ENCODE peak calls at places on chromosomes 12 and 14, in five cellular contexts. T is mesenchymal stem cell, O is fibroblast of lung, D is cardiac muscle cell, W is adipocyte. K is an unnamed sample. For H3K4me1, the result is how much of the 10 kb centered on the place peaks cover.

GRCh38 chr14:99590746-99591555 is 13.1 kb downstream of the CCDC85C start:
- DNase-seq in D (peak), W (peak), T (peak), O (peak), K (no peak)

GRCh38 chr12:120078868-120079267 is 37.7 kb downstream of the RAB35 start:
- DNase-seq in O (no peak), W (no peak), T (no peak), D (no peak), K (peak)

GRCh38 chr12:47307680-47308399 is 228.1 kb upstream of the AMIGO2 start:
- DNase-seq in D (peak), T (peak), O (peak), W (peak), K (no peak)

GRCh38 chr12:32568241-32568640 is 110.9 kb upstream of the DNM1L start:
- DNase-seq in O (peak), D (peak), W (peak), T (peak), K (no peak)

GRCh38 chr12:69515394-69515793 is 45.2 kb downstream of the FRS2 start:
- DNase-seq in T (peak), W (no peak), D (no peak), O (peak), K (no peak)

GRCh38 chr12:121009744-121010143 is 6.5 kb downstream of the C12orf43 start:
- DNase-seq in T (peak), W (peak), D (peak), O (peak), K (no peak)

GRCh38 chr12:24380122-24380521 is 430.7 kb upstream of the SOX5 start:
- DNase-seq in T (no peak), W (no peak), D (peak), O (peak), K (no peak)

GRCh38 chr14:51862839-51863235 is 2.4 kb downstream of the GNG2 start:
- DNase-seq in W (no peak), O (peak), T (no peak), D (peak), K (no peak)

GRCh38 chr12:5773550-5773949 is 171.5 kb downstream of the ANO2 start:
- DNase-seq in O (no peak), T (no peak), W (no peak), D (no peak), K (no peak)

GRCh38 chr14:77186911-77187648 is 5.5 kb downstream of the TMEM63C start:
- DNase-seq in O (no peak), T (no peak), D (peak), W (no peak), K (no peak)

GRCh38 chr12:51270067-51270846 is at the start of gene SMAGP:
- DNase-seq in W (peak), O (peak), T (peak), D (peak), K (peak)

GRCh38 chr12:14571779-14572178 is 4.1 kb upstream of the PLBD1 start:
- DNase-seq in O (no peak), D (no peak), W (no peak), T (no peak), K (no peak)

GRCh38 chr12:3225154-3225795 is 148.1 kb downstream of the TSPAN9 start:
- DNase-seq in O (peak), T (peak), D (peak), W (peak), K (no peak)

GRCh38 chr14:56004807-56005579 is 113.2 kb upstream of the PELI2 start:
- DNase-seq in D (peak), O (peak), W (peak), T (peak), K (no peak)

GRCh38 chr14:64119535-64119934 is 174.6 kb downstream of the ESR2 start:
- DNase-seq in D (no peak), O (no peak), W (no peak), T (no peak), K (no peak)

GRCh38 chr12:49502590-49502989 is 36.2 kb upstream of the KCNH3 start:
- DNase-seq in D (peak), T (no peak), O (no peak), W (no peak), K (no peak)

GRCh38 chr14:76773188-76773885 is 12.1 kb downstream of the VASH1 start:
- DNase-seq in W (peak), O (peak), T (peak), D (peak), K (peak)

GRCh38 chr12:65152586-65152985 is 16.8 kb upstream of the LEMD3 start:
- DNase-seq in D (peak), T (no peak), W (peak), O (peak), K (no peak)

GRCh38 chr12:130709151-130710000 is 6.7 kb downstream of the RIMBP2 start:
- DNase-seq in D (no peak), W (no peak), O (no peak), T (no peak), K (no peak)

GRCh38 chr12:115840159-115840558 is 437.3 kb downstream of the MED13L start:
- DNase-seq in O (no peak), T (no peak), W (no peak), D (no peak), K (no peak)

GRCh38 chr14:52067873-52068740 is 752 bp downstream of the NID2 start:
- DNase-seq in W (peak), T (peak), O (peak), D (peak), K (peak)

DNA sequence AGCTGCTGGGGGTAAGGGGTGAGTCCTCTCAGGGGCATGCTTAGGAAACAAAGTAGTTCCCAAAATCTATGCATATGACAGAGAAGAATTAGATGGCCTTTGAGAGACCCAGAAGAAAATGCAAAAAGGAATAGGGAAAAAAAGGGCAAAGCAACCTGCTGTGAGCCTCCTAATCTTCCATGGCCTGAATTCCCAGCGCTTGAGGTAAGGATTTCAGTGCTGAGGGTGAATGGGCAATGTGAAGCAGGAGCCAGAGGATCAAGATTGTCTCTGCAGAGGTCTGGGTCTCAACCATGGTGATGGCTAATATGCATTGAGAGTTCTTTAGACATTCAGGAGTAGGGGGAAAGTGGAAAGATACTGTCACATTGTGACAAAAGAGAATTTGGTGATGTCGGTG is 31.5 kb downstream of the GPR65 start:
- DNase-seq in T (no peak), O (no peak), D (no peak), W (no peak), K (no peak)
- H3K4me1 ChIP-seq in T (under half), O (under half), D (under half), W (under half), K (under half)

GRCh38 chr14:20515846-20516245 is 10.5 kb downstream of the RNASE10 start:
- DNase-seq in D (no peak), T (no peak), O (no peak), W (no peak), K (no peak)
- H3K4me1 ChIP-seq in D (under half), T (under half), O (under half), W (under half), K (under half)

GRCh38 chr12:82415402-82415801 is 57.1 kb downstream of the METTL25 start:
- DNase-seq in O (no peak), W (peak), D (no peak), T (no peak), K (no peak)

GRCh38 chr12:82411561-82412230 is 53.4 kb downstream of the METTL25 start:
- DNase-seq in D (no peak), T (no peak), W (no peak), O (no peak), K (no peak)

GRCh38 chr12:82412246-82412645 is 53.9 kb downstream of the METTL25 start:
- DNase-seq in O (no peak), W (no peak), T (no peak), D (no peak), K (no peak)

GRCh38 chr12:82413994-82414393 is 55.7 kb downstream of the METTL25 start:
- DNase-seq in T (no peak), D (no peak), W (peak), O (peak), K (no peak)

GRCh38 chr12:82414926-82415325 is 56.6 kb downstream of the METTL25 start:
- DNase-seq in D (no peak), W (no peak), T (no peak), O (no peak), K (no peak)
- H3K4me1 ChIP-seq in D (under half), W (under half), T (under half), O (under half), K (under half)

GRCh38 chr12:114623737-114624136 is 60.2 kb downstream of the TBX3 start:
- DNase-seq in O (no peak), W (no peak), D (no peak), T (no peak), K (no peak)
- H3K4me1 ChIP-seq in O (under half), W (under half), D (under half), T (under half), K (under half)

GRCh38 chr14:102187044-102187443 is 47.3 kb downstream of the WDR20 start:
- DNase-seq in W (peak), O (peak), T (peak), D (peak), K (no peak)

GRCh38 chr14:102188187-102188586 is 48.5 kb downstream of the WDR20 start:
- DNase-seq in W (no peak), O (no peak), D (no peak), T (no peak), K (no peak)

GRCh38 chr14:102185360-102185759 is 45.7 kb downstream of the WDR20 start:
- DNase-seq in T (no peak), W (no peak), D (no peak), O (no peak), K (no peak)

GRCh38 chr14:102189858-102190257 is 50.2 kb downstream of the WDR20 start:
- DNase-seq in D (no peak), O (no peak), T (no peak), W (no peak), K (no peak)

DNA sequence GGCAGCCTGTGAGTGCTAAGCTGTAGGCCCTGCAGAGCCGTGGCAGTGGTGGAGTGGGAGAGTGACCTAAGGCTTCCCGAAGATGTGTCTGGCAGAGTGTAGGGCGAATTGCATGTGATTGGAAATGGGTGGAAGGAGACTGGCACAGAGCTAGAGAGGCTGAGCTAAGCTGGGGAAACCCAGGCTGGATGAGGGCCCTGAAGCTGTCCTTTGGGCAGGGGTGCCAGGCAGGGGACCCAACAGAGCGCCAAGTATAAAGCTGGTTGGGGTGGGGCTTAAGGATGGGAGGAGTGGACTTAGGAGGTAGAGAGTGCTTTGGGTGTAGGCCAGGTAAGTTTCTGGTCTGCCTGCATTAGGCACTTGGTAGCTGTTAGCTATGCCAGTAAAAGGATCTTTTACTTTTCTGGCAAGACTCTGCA is 47.9 kb downstream of the WDR20 start:
- DNase-seq in W (peak), T (no peak), D (no peak), O (no peak), K (no peak)
- H3K4me1 ChIP-seq in W (under half), T (under half), D (under half), O (under half), K (under half)

GRCh38 chr14:91230363-91231035 is 14.0 kb downstream of the GPR68 start:
- DNase-seq in W (no peak), T (no peak), O (peak), D (no peak), K (no peak)
- H3K4me1 ChIP-seq in W (under half), T (under half), O (under half), D (under half), K (under half)

DNA sequence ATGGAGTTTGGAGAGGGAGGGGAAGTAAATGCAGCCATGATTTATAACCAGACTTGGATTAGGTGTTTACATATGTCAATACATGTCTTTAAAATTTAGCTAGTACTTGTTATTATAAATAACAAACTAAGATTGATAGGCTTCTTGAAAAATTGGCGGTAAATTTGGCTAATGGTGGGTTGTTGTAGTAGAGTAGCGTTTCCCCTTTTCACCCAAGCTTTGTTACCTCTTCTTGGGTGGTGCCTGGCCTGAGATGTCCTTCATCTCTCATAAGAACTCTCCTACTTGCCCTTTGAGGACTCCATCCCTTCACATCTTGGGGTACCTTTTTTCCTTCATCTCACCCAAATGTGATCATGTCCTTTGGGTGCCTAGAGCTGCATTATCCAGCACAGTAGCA is 11.2 kb downstream of the MARK3 start:
- DNase-seq in T (no peak), D (no peak), W (no peak), O (no peak), K (no peak)
- H3K4me1 ChIP-seq in T (under half), D (under half), W (half or more), O (under half), K (half or more)

DNA sequence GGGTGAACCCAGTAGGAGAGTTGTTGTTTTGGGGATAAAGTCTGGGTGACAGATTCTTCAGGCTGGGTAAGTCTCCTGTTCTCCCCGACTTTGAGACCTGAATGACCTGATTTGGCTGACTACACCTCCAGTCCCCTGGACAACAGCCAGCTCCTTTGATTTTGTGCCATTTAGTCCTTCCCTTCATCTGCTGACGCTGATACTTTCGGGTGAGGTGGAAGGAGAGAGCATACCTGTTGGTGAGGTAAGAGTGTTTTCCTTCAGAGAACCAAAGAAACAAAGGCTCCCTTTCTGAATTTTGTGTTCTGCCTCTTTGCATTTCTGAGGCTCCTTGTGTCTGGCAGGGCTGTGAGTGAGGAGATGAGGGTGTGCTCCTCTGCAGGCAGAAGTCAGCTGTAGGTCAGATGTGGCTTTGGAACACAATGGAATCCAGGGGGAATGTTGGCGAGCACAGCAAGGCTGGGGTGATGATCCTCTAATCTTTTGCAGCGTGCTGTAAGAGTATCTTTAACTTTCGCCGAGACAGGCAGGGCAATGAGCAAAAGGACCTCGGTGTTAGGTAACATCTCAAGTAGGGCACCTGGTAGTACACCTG is 12.1 kb downstream of the ETV6 start:
- DNase-seq in O (no peak), W (no peak), D (peak), T (no peak), K (no peak)
- H3K4me1 ChIP-seq in O (under half), W (under half), D (under half), T (under half), K (under half)

GRCh38 chr12:109708939-109709338 is 4.7 kb upstream of the FAM222A start:
- DNase-seq in D (no peak), T (no peak), W (no peak), O (no peak), K (no peak)

GRCh38 chr12:109710279-109710746 is 3.3 kb upstream of the FAM222A start:
- DNase-seq in D (no peak), W (no peak), O (no peak), T (no peak), K (no peak)

GRCh38 chr12:109711596-109712461 is 1.8 kb upstream of the FAM222A start:
- DNase-seq in O (no peak), T (no peak), D (peak), W (no peak), K (no peak)

GRCh38 chr12:109709401-109710278 is 4.0 kb upstream of the FAM222A start:
- DNase-seq in T (no peak), D (no peak), W (no peak), O (no peak), K (no peak)

GRCh38 chr12:109710747-109711595 is 2.7 kb upstream of the FAM222A start:
- DNase-seq in O (peak), W (peak), T (peak), D (peak), K (no peak)
- H3K4me1 ChIP-seq in O (under half), W (under half), T (under half), D (under half), K (under half)

DNA sequence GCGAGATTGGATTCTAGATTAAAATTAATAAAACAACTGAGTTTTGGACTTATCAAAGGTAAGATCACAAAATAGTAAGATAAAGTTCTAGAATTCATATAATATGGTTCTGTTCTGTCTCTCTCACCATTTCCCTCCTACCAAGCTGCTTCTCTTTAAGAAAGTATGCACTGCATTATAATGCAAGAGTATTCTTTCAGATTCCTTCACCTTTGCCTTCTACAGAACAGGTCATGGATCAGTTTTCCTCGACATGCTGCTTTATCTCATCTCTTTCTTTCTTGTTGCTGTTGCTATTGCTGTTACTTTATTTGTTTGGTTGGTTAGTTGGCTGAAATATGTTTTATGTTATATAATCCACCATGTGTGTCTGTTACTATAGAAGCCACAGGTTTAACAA is 357.0 kb downstream of the NAV3 start:
- DNase-seq in D (no peak), T (no peak), W (no peak), O (no peak), K (no peak)
- H3K4me1 ChIP-seq in D (under half), T (under half), W (under half), O (under half), K (under half)